ENCODE peak calls at places on chromosome 5, in eight cellular contexts. One of them, this sample, is unnamed.

GRCh38 chr5:127096328-127096993 is 23.2 kb upstream of the C5orf63 start:
- DNase-seq in HCT116: no peak
- DNase-seq in neural crest cell: no peak
- DNase-seq in activated T-helper 2 cell treated with anti-CD3 and anti-CD28 coated beads, Interferon-gamma antibody, Interleukin-2, Interleukin-4, amounts not matched to agents 10 μg/mL and 5 μg/mL and 100 μg/mL, durations not matched to agents 14 hours and 24 hours and 36 hours: no peak
- DNase-seq in smooth muscle cell of the brain vasculature: no peak
- DNase-seq in GM10248: no peak
- DNase-seq in activated CD4-positive, alpha-beta T cell treated with anti-CD3 and anti-CD28 coated beads, Interleukin-2, amount 10 ng/mL, durations not matched to agents 7 days and 5 days: no peak
- DNase-seq in T-cell: no peak
- DNase-seq in this sample: no peak

GRCh38 chr5:76807296-76807695 is 11.5 kb upstream of the F2RL1 start:
- DNase-seq in smooth muscle cell of the brain vasculature: no peak
- DNase-seq in T-cell: no peak
- DNase-seq in HCT116: no peak
- DNase-seq in activated CD4-positive, alpha-beta T cell treated with anti-CD3 and anti-CD28 coated beads, Interleukin-2, amount 10 ng/mL, durations not matched to agents 7 days and 5 days: no peak
- DNase-seq in neural crest cell: no peak
- DNase-seq in activated T-helper 2 cell treated with anti-CD3 and anti-CD28 coated beads, Interferon-gamma antibody, Interleukin-2, Interleukin-4, amounts not matched to agents 10 μg/mL and 5 μg/mL and 100 μg/mL, durations not matched to agents 14 hours and 24 hours and 36 hours: no peak
- DNase-seq in GM10248: no peak
- DNase-seq in this sample: no peak

GRCh38 chr5:29930316-29930715 is 1263.2 kb upstream of the CDH6 start:
- DNase-seq in smooth muscle cell of the brain vasculature: no peak
- DNase-seq in neural crest cell: no peak
- DNase-seq in GM10248: no peak
- DNase-seq in HCT116: no peak
- DNase-seq in T-cell: no peak
- DNase-seq in activated T-helper 2 cell treated with anti-CD3 and anti-CD28 coated beads, Interferon-gamma antibody, Interleukin-2, Interleukin-4, amounts not matched to agents 10 μg/mL and 5 μg/mL and 100 μg/mL, durations not matched to agents 14 hours and 24 hours and 36 hours: no peak
- DNase-seq in activated CD4-positive, alpha-beta T cell treated with anti-CD3 and anti-CD28 coated beads, Interleukin-2, amount 10 ng/mL, durations not matched to agents 7 days and 5 days: no peak
- DNase-seq in this sample: no peak

GRCh38 chr5:137563301-137563645 is 64.1 kb upstream of the SPOCK1 start:
- DNase-seq in HCT116: no peak
- DNase-seq in neural crest cell: no peak
- DNase-seq in T-cell: no peak
- DNase-seq in GM10248: no peak
- DNase-seq in activated T-helper 2 cell treated with anti-CD3 and anti-CD28 coated beads, Interferon-gamma antibody, Interleukin-2, Interleukin-4, amounts not matched to agents 10 μg/mL and 5 μg/mL and 100 μg/mL, durations not matched to agents 14 hours and 24 hours and 36 hours: no peak
- DNase-seq in activated CD4-positive, alpha-beta T cell treated with anti-CD3 and anti-CD28 coated beads, Interleukin-2, amount 10 ng/mL, durations not matched to agents 7 days and 5 days: no peak
- DNase-seq in smooth muscle cell of the brain vasculature: no peak
- DNase-seq in this sample: no peak

GRCh38 chr5:72921886-72922285 is 34.0 kb upstream of the FCHO2 start:
- DNase-seq in neural crest cell: no peak
- DNase-seq in GM10248: no peak
- DNase-seq in T-cell: no peak
- DNase-seq in activated T-helper 2 cell treated with anti-CD3 and anti-CD28 coated beads, Interferon-gamma antibody, Interleukin-2, Interleukin-4, amounts not matched to agents 10 μg/mL and 5 μg/mL and 100 μg/mL, durations not matched to agents 14 hours and 24 hours and 36 hours: no peak
- DNase-seq in activated CD4-positive, alpha-beta T cell treated with anti-CD3 and anti-CD28 coated beads, Interleukin-2, amount 10 ng/mL, durations not matched to agents 7 days and 5 days: no peak
- DNase-seq in HCT116: no peak
- DNase-seq in smooth muscle cell of the brain vasculature: no peak
- DNase-seq in this sample: no peak

GRCh38 chr5:138942066-138942465 is 66.9 kb upstream of the LRRTM2 start:
- DNase-seq in neural crest cell: no peak
- DNase-seq in GM10248: no peak
- DNase-seq in HCT116: no peak
- DNase-seq in T-cell: no peak
- DNase-seq in activated CD4-positive, alpha-beta T cell treated with anti-CD3 and anti-CD28 coated beads, Interleukin-2, amount 10 ng/mL, durations not matched to agents 7 days and 5 days: no peak
- DNase-seq in activated T-helper 2 cell treated with anti-CD3 and anti-CD28 coated beads, Interferon-gamma antibody, Interleukin-2, Interleukin-4, amounts not matched to agents 10 μg/mL and 5 μg/mL and 100 μg/mL, durations not matched to agents 14 hours and 24 hours and 36 hours: no peak
- DNase-seq in smooth muscle cell of the brain vasculature: no peak
- DNase-seq in this sample: no peak

GRCh38 chr5:137300411-137301240 is 198.5 kb downstream of the SPOCK1 start:
- DNase-seq in GM10248: no peak
- DNase-seq in activated CD4-positive, alpha-beta T cell treated with anti-CD3 and anti-CD28 coated beads, Interleukin-2, amount 10 ng/mL, durations not matched to agents 7 days and 5 days: no peak
- DNase-seq in smooth muscle cell of the brain vasculature: no peak
- DNase-seq in T-cell: no peak
- DNase-seq in HCT116: no peak
- DNase-seq in neural crest cell: no peak
- DNase-seq in activated T-helper 2 cell treated with anti-CD3 and anti-CD28 coated beads, Interferon-gamma antibody, Interleukin-2, Interleukin-4, amounts not matched to agents 10 μg/mL and 5 μg/mL and 100 μg/mL, durations not matched to agents 14 hours and 24 hours and 36 hours: no peak
- DNase-seq in this sample: no peak

GRCh38 chr5:111453290-111453689 is 59.0 kb downstream of the STARD4 start:
- DNase-seq in GM10248: no peak
- DNase-seq in neural crest cell: no peak
- DNase-seq in activated T-helper 2 cell treated with anti-CD3 and anti-CD28 coated beads, Interferon-gamma antibody, Interleukin-2, Interleukin-4, amounts not matched to agents 10 μg/mL and 5 μg/mL and 100 μg/mL, durations not matched to agents 14 hours and 24 hours and 36 hours: no peak
- DNase-seq in smooth muscle cell of the brain vasculature: no peak
- DNase-seq in HCT116: no peak
- DNase-seq in T-cell: no peak
- DNase-seq in activated CD4-positive, alpha-beta T cell treated with anti-CD3 and anti-CD28 coated beads, Interleukin-2, amount 10 ng/mL, durations not matched to agents 7 days and 5 days: no peak
- DNase-seq in this sample: no peak

GRCh38 chr5:15483348-15484090 is 16.5 kb upstream of the FBXL7 start:
- DNase-seq in activated T-helper 2 cell treated with anti-CD3 and anti-CD28 coated beads, Interferon-gamma antibody, Interleukin-2, Interleukin-4, amounts not matched to agents 10 μg/mL and 5 μg/mL and 100 μg/mL, durations not matched to agents 14 hours and 24 hours and 36 hours: no peak
- DNase-seq in activated CD4-positive, alpha-beta T cell treated with anti-CD3 and anti-CD28 coated beads, Interleukin-2, amount 10 ng/mL, durations not matched to agents 7 days and 5 days: no peak
- DNase-seq in T-cell: no peak
- DNase-seq in HCT116: no peak
- DNase-seq in GM10248: no peak
- DNase-seq in smooth muscle cell of the brain vasculature: no peak
- DNase-seq in neural crest cell: no peak
- DNase-seq in this sample: no peak

GRCh38 chr5:123089971-123090640 is 1.1 kb downstream of the PRDM6 start:
- DNase-seq in GM10248: no peak
- DNase-seq in HCT116: no peak
- DNase-seq in smooth muscle cell of the brain vasculature: no peak
- DNase-seq in T-cell: no peak
- DNase-seq in activated CD4-positive, alpha-beta T cell treated with anti-CD3 and anti-CD28 coated beads, Interleukin-2, amount 10 ng/mL, durations not matched to agents 7 days and 5 days: no peak
- DNase-seq in neural crest cell: peak
- DNase-seq in activated T-helper 2 cell treated with anti-CD3 and anti-CD28 coated beads, Interferon-gamma antibody, Interleukin-2, Interleukin-4, amounts not matched to agents 10 μg/mL and 5 μg/mL and 100 μg/mL, durations not matched to agents 14 hours and 24 hours and 36 hours: no peak
- DNase-seq in this sample: no peak

GRCh38 chr5:167998148-167998767 is 293.2 kb upstream of the WWC1 start:
- DNase-seq in T-cell: no peak
- DNase-seq in activated T-helper 2 cell treated with anti-CD3 and anti-CD28 coated beads, Interferon-gamma antibody, Interleukin-2, Interleukin-4, amounts not matched to agents 10 μg/mL and 5 μg/mL and 100 μg/mL, durations not matched to agents 14 hours and 24 hours and 36 hours: no peak
- DNase-seq in activated CD4-positive, alpha-beta T cell treated with anti-CD3 and anti-CD28 coated beads, Interleukin-2, amount 10 ng/mL, durations not matched to agents 7 days and 5 days: no peak
- DNase-seq in neural crest cell: no peak
- DNase-seq in HCT116: no peak
- DNase-seq in smooth muscle cell of the brain vasculature: no peak
- DNase-seq in GM10248: no peak
- DNase-seq in this sample: no peak

GRCh38 chr5:1511651-1512540 is 11.9 kb downstream of the LPCAT1 start:
- DNase-seq in GM10248: no peak
- DNase-seq in T-cell: no peak
- DNase-seq in HCT116: peak
- DNase-seq in activated T-helper 2 cell treated with anti-CD3 and anti-CD28 coated beads, Interferon-gamma antibody, Interleukin-2, Interleukin-4, amounts not matched to agents 10 μg/mL and 5 μg/mL and 100 μg/mL, durations not matched to agents 14 hours and 24 hours and 36 hours: no peak
- DNase-seq in neural crest cell: no peak
- DNase-seq in smooth muscle cell of the brain vasculature: no peak
- DNase-seq in activated CD4-positive, alpha-beta T cell treated with anti-CD3 and anti-CD28 coated beads, Interleukin-2, amount 10 ng/mL, durations not matched to agents 7 days and 5 days: no peak
- DNase-seq in this sample: no peak

GRCh38 chr5:149646564-149646963 is 65.3 kb downstream of the ARHGEF37 start:
- DNase-seq in smooth muscle cell of the brain vasculature: no peak
- DNase-seq in HCT116: no peak
- DNase-seq in activated CD4-positive, alpha-beta T cell treated with anti-CD3 and anti-CD28 coated beads, Interleukin-2, amount 10 ng/mL, durations not matched to agents 7 days and 5 days: no peak
- DNase-seq in GM10248: no peak
- DNase-seq in neural crest cell: no peak
- DNase-seq in T-cell: peak
- DNase-seq in activated T-helper 2 cell treated with anti-CD3 and anti-CD28 coated beads, Interferon-gamma antibody, Interleukin-2, Interleukin-4, amounts not matched to agents 10 μg/mL and 5 μg/mL and 100 μg/mL, durations not matched to agents 14 hours and 24 hours and 36 hours: no peak
- DNase-seq in this sample: no peak

GRCh38 chr5:164742025-164742424 is 1236.6 kb downstream of the MAT2B start:
- DNase-seq in GM10248: peak
- DNase-seq in T-cell: no peak
- DNase-seq in activated CD4-positive, alpha-beta T cell treated with anti-CD3 and anti-CD28 coated beads, Interleukin-2, amount 10 ng/mL, durations not matched to agents 7 days and 5 days: no peak
- DNase-seq in activated T-helper 2 cell treated with anti-CD3 and anti-CD28 coated beads, Interferon-gamma antibody, Interleukin-2, Interleukin-4, amounts not matched to agents 10 μg/mL and 5 μg/mL and 100 μg/mL, durations not matched to agents 14 hours and 24 hours and 36 hours: no peak
- DNase-seq in neural crest cell: no peak
- DNase-seq in smooth muscle cell of the brain vasculature: no peak
- DNase-seq in HCT116: no peak
- DNase-seq in this sample: no peak

GRCh38 chr5:121976979-121977378 is 15.2 kb downstream of the SRFBP1 start:
- DNase-seq in neural crest cell: no peak
- DNase-seq in T-cell: no peak
- DNase-seq in smooth muscle cell of the brain vasculature: no peak
- DNase-seq in activated T-helper 2 cell treated with anti-CD3 and anti-CD28 coated beads, Interferon-gamma antibody, Interleukin-2, Interleukin-4, amounts not matched to agents 10 μg/mL and 5 μg/mL and 100 μg/mL, durations not matched to agents 14 hours and 24 hours and 36 hours: no peak
- DNase-seq in activated CD4-positive, alpha-beta T cell treated with anti-CD3 and anti-CD28 coated beads, Interleukin-2, amount 10 ng/mL, durations not matched to agents 7 days and 5 days: no peak
- DNase-seq in HCT116: no peak
- DNase-seq in GM10248: no peak
- DNase-seq in this sample: no peak

This sample was measured in brain pericyte.